ENCODE peak calls at places on chromosome 1, in four cellular contexts. K, O, G and W are unnamed samples.

GRCh38 chr1:89556716-89557442 is 32.2 kb downstream of the LRRC8B start:
- DNase-seq in K (no peak), O (no peak), G (no peak), W (no peak)

GRCh38 chr1:35885961-35886558 is 3.1 kb downstream of the AGO1 start:
- DNase-seq in K (no peak), G (peak; percentile 82), O (no peak), W (no peak)

GRCh38 chr1:233075045-233075444 is 124.6 kb downstream of the NTPCR start:
- DNase-seq in G (no peak), O (no peak), K (no peak), W (no peak)

GRCh38 chr1:26094076-26094669 is 17.5 kb upstream of the PDIK1L start:
- DNase-seq in O (no peak), G (peak; percentile 61), K (no peak), W (no peak)

GRCh38 chr1:61524206-61524605 is 200.7 kb downstream of the TM2D1 start:
- DNase-seq in G (no peak), K (no peak), O (no peak), W (no peak)

GRCh38 chr1:45266151-45266801 is 59.9 kb upstream of the ZSWIM5 start:
- DNase-seq in O (no peak), G (peak; percentile 89), K (peak; percentile 89), W (no peak)

GRCh38 chr1:197481101-197481500 is 213.0 kb downstream of the CRB1 start:
- DNase-seq in G (no peak), O (no peak), K (no peak), W (no peak)

GRCh38 chr1:34770891-34771508 is 10.0 kb upstream of the GJB3 start:
- DNase-seq in K (no peak), G (no peak), O (no peak), W (no peak)

GRCh38 chr1:40308036-40308727 is 8.9 kb downstream of the COL9A2 start:
- DNase-seq in O (no peak), G (no peak), K (no peak), W (no peak)

GRCh38 chr1:14976260-14976659 is 177.3 kb upstream of the TMEM51 start:
- DNase-seq in G (no peak), O (no peak), K (no peak), W (no peak)

GRCh38 chr1:12482999-12483398 is 135.0 kb downstream of the DHRS3 start:
- DNase-seq in G (no peak), O (no peak), K (no peak), W (no peak)

GRCh38 chr1:3469104-3469848 is 14.8 kb downstream of the ARHGEF16 start:
- DNase-seq in G (no peak), K (no peak), O (no peak), W (no peak)

GRCh38 chr1:222757673-222758268 is 20.8 kb downstream of the FAM177B start:
- DNase-seq in G (no peak), K (no peak), O (no peak), W (no peak)

GRCh38 chr1:1355376-1355775 is 3.0 kb downstream of the MXRA8 start:
- DNase-seq in K (no peak), G (no peak), O (no peak), W (no peak)

GRCh38 chr1:84619383-84620093 is 45.3 kb upstream of the CTBS start:
- DNase-seq in O (peak; percentile 80), G (peak; percentile 50), K (peak; percentile 9), W (no peak)

GRCh38 chr1:234550341-234551031 is 59.5 kb downstream of the IRF2BP2 start:
- DNase-seq in G (no peak), K (no peak), O (no peak), W (no peak)

GRCh38 chr1:27274204-27274603 is 39.8 kb downstream of the WDTC1 start:
- DNase-seq in K (no peak), G (no peak), O (no peak), W (no peak)

GRCh38 chr1:25360596-25361581 is 22.8 kb downstream of the TMEM50A start:
- DNase-seq in G (peak; percentile 60), O (peak; percentile 24), K (no peak), W (no peak)

GRCh38 chr1:58803858-58804257 is 20.0 kb upstream of the JUN start:
- DNase-seq in O (no peak), G (no peak), K (no peak), W (no peak)

GRCh38 chr1:248805905-248806304 is 19.8 kb downstream of the SH3BP5L start:
- DNase-seq in K (no peak), G (no peak), O (no peak), W (no peak)

GRCh38 chr1:69913967-69914366 is 291.4 kb downstream of the LRRC40 start:
- DNase-seq in G (no peak), O (no peak), K (no peak), W (no peak)

GRCh38 chr1:173255214-173255813 is 48.2 kb upstream of the TNFSF4 start:
- DNase-seq in G (peak; percentile 77), O (peak; percentile 28), K (peak; percentile 5), W (no peak)

GRCh38 chr1:245790441-245790840 is 635.7 kb downstream of the KIF26B start:
- DNase-seq in G (no peak), O (no peak), K (no peak), W (no peak)

GRCh38 chr1:168603501-168604107 is 27.2 kb downstream of the XCL1 start:
- DNase-seq in O (peak; percentile 56), G (peak; percentile 76), K (peak; percentile 60), W (peak; percentile 48)

GRCh38 chr1:12539705-12540579 is 78.1 kb downstream of the DHRS3 start:
- DNase-seq in O (peak; percentile 83), K (peak; percentile 53), G (peak; percentile 53), W (no peak)

GRCh38 chr1:47433037-47433421 is 4.8 kb upstream of the FOXD2 start:
- DNase-seq in K (no peak), O (no peak), G (no peak), W (no peak)

GRCh38 chr1:46687910-46688509 is 16.4 kb downstream of the TEX38 start:
- DNase-seq in O (no peak), K (no peak), G (no peak), W (no peak)

GRCh38 chr1:119712342-119713038 is 756 bp downstream of the PHGDH start:
- DNase-seq in O (peak; percentile 19), K (peak; percentile 77), G (peak; percentile 66), W (no peak)

GRCh38 chr1:2831596-2832212 is 30.2 kb upstream of the TTC34 start:
- DNase-seq in O (no peak), G (no peak), K (no peak), W (no peak)

DNA sequence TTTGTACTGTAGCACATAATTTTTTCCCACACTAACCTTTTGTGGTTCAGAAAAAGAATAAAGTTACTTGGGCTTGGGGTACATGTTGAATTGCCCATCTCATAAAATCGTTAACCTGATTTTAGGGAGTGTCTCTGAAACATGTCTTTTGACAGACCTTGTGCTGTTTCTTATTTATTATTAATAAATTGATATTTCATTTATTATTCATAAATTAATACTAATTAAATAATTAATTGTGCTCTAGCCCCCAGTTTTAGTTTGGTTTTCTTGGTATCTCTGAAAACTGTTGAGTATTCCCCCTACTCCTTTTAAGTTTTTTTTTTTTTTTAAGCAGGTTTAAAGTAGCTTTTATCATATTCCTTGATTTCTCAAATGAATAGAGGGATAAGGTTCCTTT is 27.9 kb downstream of the CAMTA1 start:
- DNase-seq in G (no peak), K (no peak), O (no peak), W (no peak)
- TF ChIP-seq POLR2AphosphoS5 in G (no peak), K (no peak), O (no peak), W (no peak)

DNA sequence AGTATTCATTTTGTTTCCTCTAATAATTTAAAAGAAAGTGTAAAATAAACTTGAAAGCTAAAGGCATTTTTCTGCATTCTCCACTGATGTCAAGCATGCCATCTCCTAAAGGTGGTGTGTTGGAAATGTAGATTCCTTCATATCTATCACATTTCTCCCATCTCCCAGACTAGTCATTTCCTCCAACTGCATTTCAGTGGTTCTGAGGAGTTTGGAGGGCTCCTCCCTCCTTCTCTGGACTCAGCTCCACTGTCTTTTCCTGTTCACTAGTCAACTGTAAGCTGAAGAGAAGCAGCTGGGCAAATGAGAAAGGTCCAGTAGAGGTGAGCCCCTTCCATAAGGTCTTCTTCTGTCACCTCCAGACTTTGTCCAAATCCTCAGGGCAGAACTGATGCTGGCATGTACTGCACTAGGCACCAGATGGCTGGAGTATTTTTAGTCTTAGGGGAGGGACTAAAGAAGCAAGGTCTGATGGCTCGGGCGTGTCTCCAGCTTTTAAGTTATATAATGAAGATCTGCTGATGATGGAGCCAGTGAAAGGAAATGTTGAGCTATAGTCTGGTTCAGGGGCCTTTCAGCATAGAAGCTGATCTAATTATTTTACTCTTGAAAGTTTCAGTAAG is 186.1 kb downstream of the NTNG1 start:
- DNase-seq in G (no peak), O (no peak), K (no peak), W (no peak)
- TF ChIP-seq TCF7L2 in G (no peak), O (no peak), K (no peak), W (no peak)

DNA sequence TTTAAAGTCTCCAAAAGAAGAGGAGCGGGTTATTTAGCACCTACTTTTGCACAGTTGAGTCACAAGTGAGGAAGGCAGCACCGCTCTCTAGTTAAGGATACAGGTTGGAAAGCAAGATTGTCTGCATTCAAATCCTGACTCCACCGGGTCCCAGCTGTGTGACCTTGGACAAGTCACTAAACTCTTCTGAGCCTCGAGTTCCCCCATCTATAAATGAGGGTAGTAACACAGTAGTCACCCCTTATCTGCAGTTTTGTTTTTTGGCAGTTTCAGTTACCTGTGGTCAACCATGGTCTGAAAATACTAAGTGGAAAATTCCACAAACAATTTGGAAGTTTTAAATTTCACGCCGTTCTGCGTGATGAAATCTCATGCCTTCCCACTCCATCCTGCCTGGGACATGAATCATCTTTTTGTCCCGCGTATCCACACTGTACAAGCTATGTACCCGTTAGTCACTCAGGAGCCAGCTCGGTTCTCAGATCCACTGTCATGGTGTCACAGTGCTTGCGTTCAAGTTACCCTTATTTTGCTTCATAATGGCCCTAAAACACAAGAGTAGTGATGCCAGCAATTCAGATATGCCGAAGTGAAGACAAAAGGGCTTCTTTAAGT is 49.4 kb downstream of the CAPZB start:
- DNase-seq in O (no peak), K (peak; percentile 44), G (no peak), W (no peak)
- TF ChIP-seq POLR2AphosphoS5 in O (no peak), K (no peak), G (no peak), W (no peak)

GRCh38 chr1:22877980-22878379 is 94.7 kb downstream of the LACTBL1 start:
- DNase-seq in O (no peak), K (no peak), G (no peak), W (no peak)

GRCh38 chr1:22877112-22877915 is 95.4 kb downstream of the LACTBL1 start:
- DNase-seq in G (no peak), K (no peak), O (no peak), W (no peak)

GRCh38 chr1:22878626-22879025 is 94.0 kb downstream of the LACTBL1 start:
- DNase-seq in G (no peak), O (no peak), K (no peak), W (no peak)

GRCh38 chr1:22879445-22879844 is 93.2 kb downstream of the LACTBL1 start:
- DNase-seq in K (no peak), O (no peak), G (no peak), W (no peak)

GRCh38 chr1:22880174-22880601 is 92.5 kb downstream of the LACTBL1 start:
- DNase-seq in G (no peak), O (no peak), K (no peak), W (no peak)
- TF ChIP-seq TCF7L2 in G (no peak), O (no peak), K (no peak), W (no peak)

GRCh38 chr1:54273837-54274192 is 73.8 kb downstream of the MRPL37 start:
- DNase-seq in O (no peak), G (peak; percentile 96), K (no peak), W (no peak)
- TF ChIP-seq POLR2AphosphoS5 in O (no peak), G (peak; percentile 59), K (no peak), W (no peak)

GRCh38 chr1:236762410-236762809 is 32.7 kb upstream of the MTR start:
- DNase-seq in O (no peak), G (peak; percentile 49), K (no peak), W (no peak)
- TF ChIP-seq TCF7L2 in O (no peak), G (no peak), K (no peak), W (no peak)

GRCh38 chr1:201900476-201900875 is 11.8 kb downstream of the SHISA4 start:
- DNase-seq in G (no peak), O (no peak), K (no peak), W (no peak)
- TF ChIP-seq POLR2AphosphoS5 in G (no peak), O (no peak), K (no peak), W (no peak)